ENCODE peak calls at places on chromosomes 2 and 18, in five cellular contexts. N is mesenchymal stem cell, S is H9, M is neuronal stem cell, X is H1. G is an unnamed sample.

GRCh38 chr2:241463276-241464135 is 44.9 kb downstream of the STK25 start:
- DNase-seq in N (no peak), S (no peak), M (no peak), X (no peak), G (no peak)

GRCh38 chr18:14937271-14937670 is 189.3 kb downstream of the ANKRD30B start:
- DNase-seq in N (no peak), S (no peak), M (no peak), X (no peak), G (no peak)

GRCh38 chr2:143148757-143149156 is 19.5 kb downstream of the ARHGAP15 start:
- DNase-seq in N (no peak), S (no peak), M (no peak), X (no peak), G (no peak)

GRCh38 chr2:227450921-227451654 is 20.9 kb upstream of the AGFG1 start:
- DNase-seq in N (no peak), S (no peak), M (no peak), X (no peak), G (no peak)

GRCh38 chr2:158583923-158584322 is 127.2 kb downstream of the PKP4 start:
- DNase-seq in N (no peak), S (no peak), M (no peak), X (no peak), G (no peak)

GRCh38 chr2:40287201-40287600 is 164.7 kb downstream of the SLC8A1 start:
- DNase-seq in N (no peak), S (no peak), M (no peak), X (no peak), G (peak)

GRCh38 chr2:16640024-16640423 is 25.6 kb downstream of the CYRIA start:
- DNase-seq in N (no peak), S (no peak), M (no peak), X (no peak), G (no peak)

GRCh38 chr2:44330801-44331200 is 30.5 kb downstream of the PREPL start:
- DNase-seq in N (peak), S (no peak), M (no peak), X (no peak), G (peak)

GRCh38 chr18:10457798-10458197 is 3.4 kb downstream of the APCDD1 start:
- DNase-seq in N (no peak), S (no peak), M (no peak), X (no peak), G (peak)

GRCh38 chr2:120253021-120253882 is 600 bp downstream of the RALB start:
- DNase-seq in N (peak), S (peak), M (peak), X (no peak), G (peak)

GRCh38 chr18:54020971-54021370 is 203.5 kb downstream of the MBD2 start:
- DNase-seq in N (no peak), S (no peak), M (no peak), X (no peak), G (no peak)

GRCh38 chr2:222939208-222939846 is 78.5 kb downstream of the ACSL3 start:
- DNase-seq in N (peak), S (peak), M (peak), X (peak), G (peak)

GRCh38 chr2:174485763-174486613 is 841 bp downstream of the GPR155 start:
- DNase-seq in N (peak), S (peak), M (no peak), X (no peak), G (peak)

GRCh38 chr2:202400937-202401336 is 24.8 kb downstream of the BMPR2 start:
- DNase-seq in N (no peak), S (no peak), M (no peak), X (no peak), G (no peak)

GRCh38 chr2:142189506-142189905 is 58.7 kb upstream of the LRP1B start:
- DNase-seq in N (no peak), S (no peak), M (no peak), X (no peak), G (peak)

GRCh38 chr18:35478520-35479435 is 19.0 kb downstream of the INO80C start:
- DNase-seq in N (peak), S (no peak), M (no peak), X (no peak), G (peak)

GRCh38 chr2:159265171-159265576 is 21.3 kb downstream of the WDSUB1 start:
- DNase-seq in N (peak), S (peak), M (no peak), X (no peak), G (peak)

GRCh38 chr2:230627806-230628724 is 84.6 kb upstream of the CAB39 start:
- DNase-seq in N (no peak), S (no peak), M (no peak), X (no peak), G (peak)

GRCh38 chr2:230932556-230933511 is 7.8 kb upstream of the GPR55 start:
- DNase-seq in N (peak), S (peak), M (no peak), X (no peak), G (peak)

GRCh38 chr18:58132595-58133191 is 88.7 kb downstream of the NEDD4L start:
- DNase-seq in N (no peak), S (no peak), M (no peak), X (no peak), G (peak)

GRCh38 chr2:167293172-167293781 is 405.0 kb downstream of the XIRP2 start:
- DNase-seq in N (peak), S (peak), M (peak), X (no peak), G (peak)

GRCh38 chr18:36321636-36322407 is 24.3 kb downstream of the FHOD3 start:
- DNase-seq in N (no peak), S (peak), M (no peak), X (no peak), G (peak)

GRCh38 chr2:160736629-160737028 is 243.0 kb upstream of the RBMS1 start:
- DNase-seq in N (peak), S (no peak), M (no peak), X (no peak), G (peak)

GRCh38 chr2:23694058-23695045 is 232.6 kb downstream of the ATAD2B start:
- DNase-seq in N (no peak), S (no peak), M (no peak), X (no peak), G (no peak)

GRCh38 chr2:20578895-20579825 is 71.7 kb downstream of the HS1BP3 start:
- DNase-seq in N (peak), S (peak), M (no peak), X (peak), G (peak)

GRCh38 chr2:173346035-173346434 is 8.6 kb upstream of the CDCA7 start:
- DNase-seq in N (no peak), S (no peak), M (no peak), X (no peak), G (no peak)

GRCh38 chr2:134258684-134259408 is 5.0 kb downstream of the MGAT5 start:
- DNase-seq in N (no peak), S (no peak), M (no peak), X (no peak), G (no peak)

GRCh38 chr2:231515603-231516002 is 14.6 kb downstream of the NMUR1 start:
- DNase-seq in N (no peak), S (no peak), M (no peak), X (no peak), G (no peak)

GRCh38 chr18:50331691-50332090 is 43.2 kb upstream of the SKA1 start:
- DNase-seq in N (no peak), S (no peak), M (no peak), X (no peak), G (no peak)

GRCh38 chr2:98134601-98135000 is 47.6 kb downstream of the VWA3B start:
- DNase-seq in N (no peak), S (no peak), M (no peak), X (no peak), G (no peak)

GRCh38 chr2:98327776-98328175 is 18.5 kb upstream of the CNGA3 start:
- DNase-seq in N (no peak), S (no peak), M (no peak), X (no peak), G (no peak)

GRCh38 chr2:132581917-132582316 is 88.1 kb downstream of the LYPD1 start:
- DNase-seq in N (no peak), S (peak), M (no peak), X (no peak), G (no peak)

GRCh38 chr2:133130548-133131246 is 437.6 kb downstream of the NCKAP5 start:
- DNase-seq in N (peak), S (no peak), M (no peak), X (no peak), G (peak)

GRCh38 chr2:84799772-84800171 is 81.1 kb downstream of the TRABD2A start:
- DNase-seq in N (no peak), S (no peak), M (no peak), X (no peak), G (no peak)

GRCh38 chr2:217325251-217325650 is 465.4 kb upstream of the TNP1 start:
- DNase-seq in N (no peak), S (no peak), M (no peak), X (no peak), G (no peak)

GRCh38 chr2:71929482-71929772 is 218.2 kb downstream of the CYP26B1 start:
- DNase-seq in N (no peak), S (no peak), M (no peak), X (no peak), G (no peak)

GRCh38 chr2:45895477-45895876 is 244.0 kb downstream of the PRKCE start:
- DNase-seq in N (no peak), S (no peak), M (no peak), X (no peak), G (peak)

GRCh38 chr2:216406861-216407260 is 5.4 kb upstream of the SMARCAL1 start:
- DNase-seq in N (no peak), S (no peak), M (no peak), X (no peak), G (no peak)

GRCh38 chr2:113273031-113273551 is 5.6 kb downstream of the PAX8 start:
- DNase-seq in N (peak), S (peak), M (peak), X (no peak), G (peak)

GRCh38 chr2:96866986-96867755 is 2.7 kb downstream of the SEMA4C start:
- DNase-seq in N (no peak), S (no peak), M (no peak), X (no peak), G (no peak)
- H3K23ac ChIP-seq in N (no peak), S (no peak), M (peak), X (no peak), G (peak)

GRCh38 chr2:65130440-65131175 is 702 bp upstream of the RAB1A start:
- DNase-seq in N (no peak), S (no peak), M (no peak), X (no peak), G (no peak)
- H3K23ac ChIP-seq in N (no peak), S (no peak), M (peak), X (no peak), G (peak)

DNA sequence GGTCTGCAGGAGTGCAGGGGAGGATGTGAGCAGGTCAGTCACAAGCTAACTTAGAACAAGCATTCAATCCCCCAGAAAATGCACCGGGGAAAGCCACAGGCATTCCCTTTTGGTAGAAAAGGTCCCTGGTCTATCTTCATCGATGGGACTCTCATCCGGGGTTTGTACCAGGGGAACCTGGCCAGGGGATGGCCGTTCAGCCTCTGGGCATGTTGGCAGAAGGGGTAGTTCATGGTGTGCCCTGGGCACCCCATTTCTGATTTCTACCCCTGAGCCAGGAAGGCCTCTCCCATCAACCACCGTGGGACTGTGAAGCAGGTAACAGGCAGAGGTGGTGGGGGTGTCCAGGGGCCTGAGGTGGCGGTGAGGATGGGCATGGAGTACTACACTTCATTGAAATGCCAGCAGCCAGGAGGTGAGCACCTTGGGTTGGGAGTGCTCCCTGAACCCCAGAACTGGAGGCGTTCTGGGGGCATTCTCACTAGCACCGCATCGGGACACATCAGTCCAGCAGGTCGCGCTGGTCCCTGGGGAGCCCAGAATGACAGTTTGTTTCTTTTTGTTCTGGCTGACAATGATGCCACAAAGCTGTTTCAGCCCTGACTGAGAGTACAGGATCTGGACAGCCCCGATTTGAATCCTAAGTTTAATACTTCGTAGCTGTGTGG is 172.3 kb downstream of the SMAD7 start:
- DNase-seq in N (no peak), S (no peak), M (no peak), X (no peak), G (no peak)
- H3K23ac ChIP-seq in N (no peak), S (no peak), M (no peak), X (no peak), G (peak)

GRCh38 chr2:233419626-233420431 is 65.5 kb downstream of the DGKD start:
- DNase-seq in N (no peak), S (no peak), M (no peak), X (no peak), G (peak)
- H3K23ac ChIP-seq in N (no peak), S (no peak), M (no peak), X (no peak), G (peak)

G was measured in IMR-90.